ENCODE peak calls at places on chromosomes 12 and 14, in nine cellular contexts. One of them, this sample, is unnamed.

GRCh38 chr14:92500491-92500941 is 13.1 kb upstream of the RIN3 start:
- DNase-seq in tibial nerve: peak
- DNase-seq in heart left ventricle: peak
- DNase-seq in left lung: no peak
- DNase-seq in ovary: no peak
- DNase-seq in lower lobe of right lung: no peak
- DNase-seq in CD8-positive, alpha-beta memory T cell: no peak
- DNase-seq in heart right ventricle: peak
- DNase-seq in astrocyte: no peak
- DNase-seq in this sample: no peak

GRCh38 chr14:53619625-53620324 is 336.9 kb downstream of the BMP4 start:
- DNase-seq in tibial nerve: no peak
- DNase-seq in heart left ventricle: no peak
- DNase-seq in left lung: no peak
- DNase-seq in ovary: no peak
- DNase-seq in lower lobe of right lung: no peak
- DNase-seq in CD8-positive, alpha-beta memory T cell: no peak
- DNase-seq in heart right ventricle: no peak
- DNase-seq in astrocyte: peak
- DNase-seq in this sample: no peak

GRCh38 chr12:124917135-124917840 is 2.8 kb upstream of the UBC start:
- DNase-seq in tibial nerve: peak
- DNase-seq in heart left ventricle: peak
- DNase-seq in left lung: peak
- DNase-seq in ovary: peak
- DNase-seq in lower lobe of right lung: peak
- DNase-seq in CD8-positive, alpha-beta memory T cell: peak
- DNase-seq in heart right ventricle: peak
- DNase-seq in astrocyte: peak
- DNase-seq in this sample: peak

GRCh38 chr14:87156878-87157277 is 836.1 kb downstream of the GALC start:
- DNase-seq in tibial nerve: no peak
- DNase-seq in heart left ventricle: no peak
- DNase-seq in left lung: no peak
- DNase-seq in ovary: no peak
- DNase-seq in lower lobe of right lung: no peak
- DNase-seq in CD8-positive, alpha-beta memory T cell: no peak
- DNase-seq in heart right ventricle: no peak
- DNase-seq in astrocyte: no peak
- DNase-seq in this sample: no peak

GRCh38 chr12:114412825-114413749 is 7.1 kb upstream of the TBX5 start:
- DNase-seq in tibial nerve: no peak
- DNase-seq in heart left ventricle: no peak
- DNase-seq in left lung: no peak
- DNase-seq in ovary: no peak
- DNase-seq in lower lobe of right lung: no peak
- DNase-seq in CD8-positive, alpha-beta memory T cell: no peak
- DNase-seq in heart right ventricle: no peak
- DNase-seq in astrocyte: no peak
- DNase-seq in this sample: no peak

GRCh38 chr14:47155395-47155794 is 503.8 kb upstream of the RPL10L start:
- DNase-seq in tibial nerve: no peak
- DNase-seq in heart left ventricle: no peak
- DNase-seq in left lung: peak
- DNase-seq in ovary: no peak
- DNase-seq in lower lobe of right lung: no peak
- DNase-seq in CD8-positive, alpha-beta memory T cell: no peak
- DNase-seq in heart right ventricle: no peak
- DNase-seq in astrocyte: no peak
- DNase-seq in this sample: no peak

GRCh38 chr12:25368542-25368941 is 117.8 kb upstream of the KRAS start:
- DNase-seq in tibial nerve: no peak
- DNase-seq in heart left ventricle: no peak
- DNase-seq in left lung: no peak
- DNase-seq in ovary: no peak
- DNase-seq in lower lobe of right lung: no peak
- DNase-seq in CD8-positive, alpha-beta memory T cell: no peak
- DNase-seq in heart right ventricle: no peak
- DNase-seq in astrocyte: no peak
- DNase-seq in this sample: no peak

GRCh38 chr14:95774265-95775160 is 60.6 kb upstream of the TCL1A start:
- DNase-seq in tibial nerve: peak
- DNase-seq in heart left ventricle: no peak
- DNase-seq in left lung: no peak
- DNase-seq in ovary: peak
- DNase-seq in lower lobe of right lung: no peak
- DNase-seq in CD8-positive, alpha-beta memory T cell: peak
- DNase-seq in heart right ventricle: no peak
- DNase-seq in astrocyte: no peak
- DNase-seq in this sample: peak

GRCh38 chr12:104459556-104459909 is 2.8 kb downstream of the CHST11 start:
- DNase-seq in tibial nerve: no peak
- DNase-seq in heart left ventricle: no peak
- DNase-seq in left lung: no peak
- DNase-seq in ovary: no peak
- DNase-seq in lower lobe of right lung: no peak
- DNase-seq in CD8-positive, alpha-beta memory T cell: no peak
- DNase-seq in heart right ventricle: no peak
- DNase-seq in astrocyte: no peak
- DNase-seq in this sample: no peak
- H3K4me3 ChIP-seq in tibial nerve: no peak
- H3K4me3 ChIP-seq in heart left ventricle: no peak
- H3K4me3 ChIP-seq in left lung: peak
- H3K4me3 ChIP-seq in ovary: no peak
- H3K4me3 ChIP-seq in lower lobe of right lung: peak
- H3K4me3 ChIP-seq in CD8-positive, alpha-beta memory T cell: peak
- H3K4me3 ChIP-seq in heart right ventricle: peak
- H3K4me3 ChIP-seq in astrocyte: peak
- H3K4me3 ChIP-seq in this sample: peak

DNA sequence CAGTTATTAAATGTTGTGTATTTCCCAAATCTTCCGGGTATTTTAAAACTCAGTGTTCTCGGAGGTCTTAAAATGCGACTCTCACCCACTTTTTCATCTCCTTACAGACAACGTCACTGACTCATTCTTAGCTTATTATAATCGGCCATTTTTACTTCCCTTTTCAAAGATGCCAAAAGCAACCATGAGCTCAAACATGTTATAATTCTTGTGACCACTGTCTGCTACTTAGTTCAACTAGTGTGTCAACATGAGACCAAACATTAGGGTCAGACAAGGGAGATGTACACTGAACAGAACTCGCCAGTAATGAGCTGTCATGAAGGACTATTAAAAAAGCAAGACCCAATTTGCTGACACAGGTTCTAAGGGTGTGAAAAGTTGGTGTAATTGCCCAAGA is 4.2 kb upstream of the GRIP1 start:
- DNase-seq in tibial nerve: no peak
- DNase-seq in heart left ventricle: no peak
- DNase-seq in left lung: no peak
- DNase-seq in ovary: no peak
- DNase-seq in lower lobe of right lung: no peak
- DNase-seq in CD8-positive, alpha-beta memory T cell: no peak
- DNase-seq in heart right ventricle: no peak
- DNase-seq in astrocyte: no peak
- DNase-seq in this sample: no peak
- H3K27ac ChIP-seq in tibial nerve: no peak
- H3K27ac ChIP-seq in heart left ventricle: no peak
- H3K27ac ChIP-seq in left lung: no peak
- H3K27ac ChIP-seq in ovary: no peak
- H3K27ac ChIP-seq in lower lobe of right lung: no peak
- H3K27ac ChIP-seq in CD8-positive, alpha-beta memory T cell: no peak
- H3K27ac ChIP-seq in heart right ventricle: no peak
- H3K27ac ChIP-seq in astrocyte: no peak
- H3K27ac ChIP-seq in this sample: no peak

GRCh38 chr12:108858399-108859074 is 1.2 kb upstream of the SSH1 start:
- DNase-seq in tibial nerve: no peak
- DNase-seq in heart left ventricle: peak
- DNase-seq in left lung: no peak
- DNase-seq in ovary: peak
- DNase-seq in lower lobe of right lung: no peak
- DNase-seq in CD8-positive, alpha-beta memory T cell: no peak
- DNase-seq in heart right ventricle: no peak
- DNase-seq in astrocyte: no peak
- DNase-seq in this sample: no peak
- H3K4me3 ChIP-seq in tibial nerve: peak
- H3K4me3 ChIP-seq in heart left ventricle: peak
- H3K4me3 ChIP-seq in left lung: peak
- H3K4me3 ChIP-seq in ovary: peak
- H3K4me3 ChIP-seq in lower lobe of right lung: peak
- H3K4me3 ChIP-seq in CD8-positive, alpha-beta memory T cell: peak
- H3K4me3 ChIP-seq in heart right ventricle: peak
- H3K4me3 ChIP-seq in astrocyte: peak
- H3K4me3 ChIP-seq in this sample: peak

DNA sequence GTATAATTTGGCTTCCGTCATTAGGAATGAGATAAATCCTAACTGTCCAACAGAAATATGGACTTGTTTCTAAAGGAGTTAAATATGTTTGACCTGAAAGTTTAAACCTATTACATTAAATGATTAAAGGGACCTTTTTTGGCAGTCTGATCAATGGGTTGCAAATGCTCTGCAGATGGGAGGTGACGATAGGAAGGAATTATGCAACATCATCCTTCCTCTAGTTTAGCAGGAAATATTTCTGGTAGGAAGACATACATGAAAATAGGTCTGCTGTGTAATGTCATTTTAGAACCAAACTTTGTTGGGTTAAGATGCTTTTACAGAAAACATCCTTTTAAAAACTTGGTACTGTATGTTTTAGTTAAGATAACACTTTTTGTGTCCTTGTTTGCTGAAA is 2.6 kb downstream of the LRRC10 start:
- DNase-seq in tibial nerve: no peak
- DNase-seq in heart left ventricle: no peak
- DNase-seq in left lung: no peak
- DNase-seq in ovary: no peak
- DNase-seq in lower lobe of right lung: no peak
- DNase-seq in CD8-positive, alpha-beta memory T cell: no peak
- DNase-seq in heart right ventricle: no peak
- DNase-seq in astrocyte: no peak
- DNase-seq in this sample: no peak
- H3K27ac ChIP-seq in tibial nerve: no peak
- H3K27ac ChIP-seq in heart left ventricle: peak
- H3K27ac ChIP-seq in left lung: no peak
- H3K27ac ChIP-seq in ovary: no peak
- H3K27ac ChIP-seq in lower lobe of right lung: no peak
- H3K27ac ChIP-seq in CD8-positive, alpha-beta memory T cell: no peak
- H3K27ac ChIP-seq in heart right ventricle: peak
- H3K27ac ChIP-seq in astrocyte: no peak
- H3K27ac ChIP-seq in this sample: no peak

GRCh38 chr12:53067993-53068770 is 11.0 kb downstream of the SPRYD3 start:
- DNase-seq in tibial nerve: no peak
- DNase-seq in heart left ventricle: no peak
- DNase-seq in left lung: peak
- DNase-seq in ovary: peak
- DNase-seq in lower lobe of right lung: no peak
- DNase-seq in CD8-positive, alpha-beta memory T cell: no peak
- DNase-seq in heart right ventricle: no peak
- DNase-seq in astrocyte: no peak
- DNase-seq in this sample: no peak

GRCh38 chr12:53071591-53072551 is 7.3 kb downstream of the SPRYD3 start:
- DNase-seq in tibial nerve: peak
- DNase-seq in heart left ventricle: peak
- DNase-seq in left lung: no peak
- DNase-seq in ovary: peak
- DNase-seq in lower lobe of right lung: no peak
- DNase-seq in CD8-positive, alpha-beta memory T cell: no peak
- DNase-seq in heart right ventricle: peak
- DNase-seq in astrocyte: peak
- DNase-seq in this sample: no peak

GRCh38 chr12:53068811-53069585 is 10.2 kb downstream of the SPRYD3 start:
- DNase-seq in tibial nerve: no peak
- DNase-seq in heart left ventricle: no peak
- DNase-seq in left lung: no peak
- DNase-seq in ovary: peak
- DNase-seq in lower lobe of right lung: no peak
- DNase-seq in CD8-positive, alpha-beta memory T cell: no peak
- DNase-seq in heart right ventricle: no peak
- DNase-seq in astrocyte: no peak
- DNase-seq in this sample: no peak

GRCh38 chr12:53070901-53071492 is 8.2 kb downstream of the SPRYD3 start:
- DNase-seq in tibial nerve: no peak
- DNase-seq in heart left ventricle: no peak
- DNase-seq in left lung: no peak
- DNase-seq in ovary: peak
- DNase-seq in lower lobe of right lung: no peak
- DNase-seq in CD8-positive, alpha-beta memory T cell: no peak
- DNase-seq in heart right ventricle: no peak
- DNase-seq in astrocyte: no peak
- DNase-seq in this sample: no peak

DNA sequence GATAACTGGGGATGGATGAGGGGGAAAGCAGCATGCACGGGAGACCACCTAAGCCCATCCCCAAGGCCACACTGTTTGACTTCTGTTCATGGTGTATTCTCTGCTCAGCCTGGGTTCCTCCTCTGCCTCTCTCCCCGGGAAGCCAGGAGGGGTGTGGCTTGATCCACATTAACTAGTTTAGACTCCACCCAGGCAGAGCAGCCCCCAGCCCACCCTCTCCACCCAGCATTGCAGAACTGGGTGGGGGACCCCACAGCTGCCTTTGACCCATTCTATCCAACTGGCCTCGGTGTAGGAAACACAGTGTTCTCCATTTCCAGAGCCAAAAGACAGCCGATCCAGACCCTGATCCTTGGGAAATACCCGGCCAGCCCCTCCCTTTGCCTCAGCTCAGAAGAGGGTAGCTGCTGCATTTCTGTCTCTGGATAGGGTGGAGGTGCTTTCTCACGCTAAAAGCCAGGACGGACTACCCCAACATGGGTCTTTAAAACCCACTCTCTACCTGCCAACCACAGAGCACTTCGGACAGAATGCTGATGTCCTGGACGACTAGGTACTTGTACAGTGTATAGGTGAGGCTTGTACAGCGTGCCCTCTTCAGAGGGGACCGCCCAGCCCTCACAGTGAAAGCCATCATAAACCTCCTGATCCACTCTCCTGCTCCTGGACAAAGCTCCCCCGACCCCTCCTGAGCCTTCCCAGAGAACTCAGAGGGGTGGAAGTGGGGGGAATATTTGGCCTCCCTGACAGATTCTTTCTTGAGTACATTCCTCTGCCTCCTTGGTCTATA is 9.4 kb downstream of the SPRYD3 start:
- DNase-seq in tibial nerve: no peak
- DNase-seq in heart left ventricle: no peak
- DNase-seq in left lung: peak
- DNase-seq in ovary: peak
- DNase-seq in lower lobe of right lung: no peak
- DNase-seq in CD8-positive, alpha-beta memory T cell: no peak
- DNase-seq in heart right ventricle: no peak
- DNase-seq in astrocyte: no peak
- DNase-seq in this sample: no peak
- H3K4me3 ChIP-seq in tibial nerve: no peak
- H3K4me3 ChIP-seq in heart left ventricle: no peak
- H3K4me3 ChIP-seq in left lung: no peak
- H3K4me3 ChIP-seq in ovary: no peak
- H3K4me3 ChIP-seq in lower lobe of right lung: no peak
- H3K4me3 ChIP-seq in CD8-positive, alpha-beta memory T cell: no peak
- H3K4me3 ChIP-seq in heart right ventricle: no peak
- H3K4me3 ChIP-seq in astrocyte: no peak
- H3K4me3 ChIP-seq in this sample: no peak

This sample was measured in OCI-LY7.